ENCODE peak calls at places on chromosomes 13 and 19, in ten cellular contexts. One of them, this sample, is unnamed.
A peak's percentile ranks its signal among the peaks of the same experiment; 100 is the strongest.

GRCh38 chr19:55118401-55118991 is 1.1 kb upstream of the PPP1R12C start:
- DNase-seq in pancreas: peak; percentile 58
- DNase-seq in tibial nerve: peak; percentile 41
- DNase-seq in right lobe of liver: peak; percentile 84
- DNase-seq in stomach: no peak
- DNase-seq in brain microvascular endothelial cell: no peak
- DNase-seq in lung: peak; percentile 69
- DNase-seq in Peyer's patch: no peak
- DNase-seq in SJSA1: no peak
- DNase-seq in cardiac muscle cell: peak; percentile 19
- DNase-seq in this sample: no peak

GRCh38 chr19:1862068-1862423 is 1.3 kb downstream of the KLF16 start:
- DNase-seq in pancreas: no peak
- DNase-seq in tibial nerve: no peak
- DNase-seq in right lobe of liver: no peak
- DNase-seq in stomach: no peak
- DNase-seq in brain microvascular endothelial cell: no peak
- DNase-seq in lung: no peak
- DNase-seq in Peyer's patch: no peak
- DNase-seq in SJSA1: no peak
- DNase-seq in cardiac muscle cell: no peak
- DNase-seq in this sample: no peak

GRCh38 chr13:47418206-47418920 is 521.5 kb upstream of the HTR2A start:
- DNase-seq in pancreas: no peak
- DNase-seq in tibial nerve: no peak
- DNase-seq in right lobe of liver: no peak
- DNase-seq in stomach: no peak
- DNase-seq in brain microvascular endothelial cell: no peak
- DNase-seq in lung: no peak
- DNase-seq in Peyer's patch: no peak
- DNase-seq in SJSA1: no peak
- DNase-seq in cardiac muscle cell: no peak
- DNase-seq in this sample: no peak

GRCh38 chr19:46265217-46265828 is 31.5 kb upstream of the HIF3A start:
- DNase-seq in pancreas: peak; percentile 43
- DNase-seq in tibial nerve: peak; percentile 51
- DNase-seq in right lobe of liver: no peak
- DNase-seq in stomach: peak; percentile 74
- DNase-seq in brain microvascular endothelial cell: peak; percentile 76
- DNase-seq in lung: peak; percentile 68
- DNase-seq in Peyer's patch: peak; percentile 45
- DNase-seq in SJSA1: peak; percentile 81
- DNase-seq in cardiac muscle cell: peak; percentile 84
- DNase-seq in this sample: peak; percentile 80

GRCh38 chr19:2540646-2541454 is 64.9 kb downstream of the GADD45B start:
- DNase-seq in pancreas: peak; percentile 83
- DNase-seq in tibial nerve: peak; percentile 78
- DNase-seq in right lobe of liver: peak; percentile 93
- DNase-seq in stomach: peak; percentile 89
- DNase-seq in brain microvascular endothelial cell: peak; percentile 97
- DNase-seq in lung: peak; percentile 92
- DNase-seq in Peyer's patch: peak; percentile 40
- DNase-seq in SJSA1: peak; percentile 99
- DNase-seq in cardiac muscle cell: peak; percentile 97
- DNase-seq in this sample: no peak

GRCh38 chr13:40211586-40211968 is 454.9 kb downstream of the FOXO1 start:
- DNase-seq in pancreas: no peak
- DNase-seq in tibial nerve: no peak
- DNase-seq in right lobe of liver: no peak
- DNase-seq in stomach: no peak
- DNase-seq in brain microvascular endothelial cell: no peak
- DNase-seq in lung: no peak
- DNase-seq in Peyer's patch: no peak
- DNase-seq in SJSA1: no peak
- DNase-seq in cardiac muscle cell: no peak
- DNase-seq in this sample: no peak

GRCh38 chr19:49042177-49042576 is 1.5 kb upstream of the CGB5 start:
- DNase-seq in pancreas: no peak
- DNase-seq in tibial nerve: no peak
- DNase-seq in right lobe of liver: no peak
- DNase-seq in stomach: no peak
- DNase-seq in brain microvascular endothelial cell: peak; percentile 47
- DNase-seq in lung: no peak
- DNase-seq in Peyer's patch: no peak
- DNase-seq in SJSA1: peak; percentile 46
- DNase-seq in cardiac muscle cell: no peak
- DNase-seq in this sample: no peak

GRCh38 chr13:30736921-30737320 is 1.6 kb downstream of the ALOX5AP start:
- DNase-seq in pancreas: no peak
- DNase-seq in tibial nerve: no peak
- DNase-seq in right lobe of liver: no peak
- DNase-seq in stomach: no peak
- DNase-seq in brain microvascular endothelial cell: no peak
- DNase-seq in lung: no peak
- DNase-seq in Peyer's patch: no peak
- DNase-seq in SJSA1: no peak
- DNase-seq in cardiac muscle cell: no peak
- DNase-seq in this sample: no peak

GRCh38 chr19:28427256-28428083 is 785.5 kb downstream of the UQCRFS1 start:
- DNase-seq in pancreas: no peak
- DNase-seq in tibial nerve: no peak
- DNase-seq in right lobe of liver: no peak
- DNase-seq in stomach: no peak
- DNase-seq in brain microvascular endothelial cell: no peak
- DNase-seq in lung: no peak
- DNase-seq in Peyer's patch: no peak
- DNase-seq in SJSA1: no peak
- DNase-seq in cardiac muscle cell: no peak
- DNase-seq in this sample: no peak

GRCh38 chr19:30403583-30403982 is 31.4 kb downstream of the ZNF536 start:
- DNase-seq in pancreas: no peak
- DNase-seq in tibial nerve: no peak
- DNase-seq in right lobe of liver: no peak
- DNase-seq in stomach: no peak
- DNase-seq in brain microvascular endothelial cell: no peak
- DNase-seq in lung: no peak
- DNase-seq in Peyer's patch: no peak
- DNase-seq in SJSA1: no peak
- DNase-seq in cardiac muscle cell: no peak
- DNase-seq in this sample: no peak
- H3K27ac ChIP-seq in pancreas: no peak overlapping the region
- H3K27ac ChIP-seq in tibial nerve: no peak overlapping the region
- H3K27ac ChIP-seq in right lobe of liver: no peak overlapping the region
- H3K27ac ChIP-seq in stomach: no peak overlapping the region
- H3K27ac ChIP-seq in brain microvascular endothelial cell: no peak overlapping the region
- H3K27ac ChIP-seq in lung: no peak overlapping the region
- H3K27ac ChIP-seq in Peyer's patch: no peak overlapping the region
- H3K27ac ChIP-seq in SJSA1: no peak overlapping the region
- H3K27ac ChIP-seq in cardiac muscle cell: no peak overlapping the region
- H3K27ac ChIP-seq in this sample: no peak overlapping the region

GRCh38 chr19:39082167-39082566 is 2.0 kb upstream of the ACP7 start:
- DNase-seq in pancreas: no peak
- DNase-seq in tibial nerve: no peak
- DNase-seq in right lobe of liver: no peak
- DNase-seq in stomach: no peak
- DNase-seq in brain microvascular endothelial cell: no peak
- DNase-seq in lung: no peak
- DNase-seq in Peyer's patch: no peak
- DNase-seq in SJSA1: no peak
- DNase-seq in cardiac muscle cell: no peak
- DNase-seq in this sample: no peak
- H3K4me3 ChIP-seq in pancreas: no peak overlapping the region
- H3K4me3 ChIP-seq in tibial nerve: no peak overlapping the region
- H3K4me3 ChIP-seq in right lobe of liver: no peak overlapping the region
- H3K4me3 ChIP-seq in stomach: no peak overlapping the region
- H3K4me3 ChIP-seq in brain microvascular endothelial cell: no peak overlapping the region
- H3K4me3 ChIP-seq in lung: no peak overlapping the region
- H3K4me3 ChIP-seq in Peyer's patch: no peak overlapping the region
- H3K4me3 ChIP-seq in SJSA1: no peak overlapping the region
- H3K4me3 ChIP-seq in cardiac muscle cell: no peak overlapping the region
- H3K4me3 ChIP-seq in this sample: no peak overlapping the region

GRCh38 chr19:8308891-8309291 is 733 bp upstream of the CD320 start:
- DNase-seq in pancreas: no peak
- DNase-seq in tibial nerve: no peak
- DNase-seq in right lobe of liver: peak; percentile 26
- DNase-seq in stomach: peak; percentile 23
- DNase-seq in brain microvascular endothelial cell: no peak
- DNase-seq in lung: no peak
- DNase-seq in Peyer's patch: no peak
- DNase-seq in SJSA1: no peak
- DNase-seq in cardiac muscle cell: no peak
- DNase-seq in this sample: no peak

GRCh38 chr19:8306235-8307054 is 1.7 kb downstream of the CD320 start:
- DNase-seq in pancreas: no peak
- DNase-seq in tibial nerve: peak; percentile 4
- DNase-seq in right lobe of liver: peak; percentile 55
- DNase-seq in stomach: peak; percentile 25
- DNase-seq in brain microvascular endothelial cell: no peak
- DNase-seq in lung: peak; percentile 24
- DNase-seq in Peyer's patch: no peak
- DNase-seq in SJSA1: no peak
- DNase-seq in cardiac muscle cell: no peak
- DNase-seq in this sample: no peak

GRCh38 chr19:8307965-8308866 is at the start of gene CD320:
- DNase-seq in pancreas: peak; percentile 89
- DNase-seq in tibial nerve: peak; percentile 86
- DNase-seq in right lobe of liver: peak; percentile 94
- DNase-seq in stomach: peak; percentile 93
- DNase-seq in brain microvascular endothelial cell: peak; percentile 83
- DNase-seq in lung: peak; percentile 87
- DNase-seq in Peyer's patch: peak; percentile 89
- DNase-seq in SJSA1: peak; percentile 94
- DNase-seq in cardiac muscle cell: peak; percentile 95
- DNase-seq in this sample: peak; percentile 90

GRCh38 chr19:8305798-8306197 is 2.4 kb downstream of the CD320 start:
- DNase-seq in pancreas: no peak
- DNase-seq in tibial nerve: peak; percentile 1
- DNase-seq in right lobe of liver: peak; percentile 25
- DNase-seq in stomach: no peak
- DNase-seq in brain microvascular endothelial cell: no peak
- DNase-seq in lung: peak; percentile 17
- DNase-seq in Peyer's patch: peak; percentile 15
- DNase-seq in SJSA1: no peak
- DNase-seq in cardiac muscle cell: no peak
- DNase-seq in this sample: no peak

DNA sequence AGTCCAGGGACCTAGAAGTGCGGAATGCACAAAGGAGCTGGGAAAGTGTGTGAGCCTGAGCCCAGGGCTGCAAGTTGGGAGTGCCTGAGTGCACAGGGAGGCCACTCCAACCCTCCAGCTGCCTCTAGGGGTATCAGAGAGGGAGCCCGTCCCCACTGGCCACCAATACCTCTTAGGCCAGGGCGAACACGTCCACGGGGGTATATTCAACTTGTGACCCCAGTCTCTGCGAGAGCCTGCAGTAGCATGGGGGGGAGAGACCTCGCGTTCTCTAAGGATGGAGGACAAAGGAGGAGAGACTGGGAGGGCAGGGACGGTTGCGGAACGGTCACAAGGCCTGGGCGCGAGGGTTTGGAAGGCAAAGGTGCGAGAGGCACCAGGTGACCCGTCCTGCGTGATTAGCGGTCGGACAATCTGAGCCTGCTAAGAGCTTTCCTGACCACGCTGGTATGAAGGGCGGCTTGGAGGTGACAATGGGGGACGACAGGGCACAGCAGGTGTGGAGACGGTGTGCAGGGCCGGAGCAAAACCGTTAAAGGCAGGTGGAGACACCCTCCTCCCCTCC is 676 bp downstream of the CD320 start:
- DNase-seq in pancreas: no peak
- DNase-seq in tibial nerve: no peak
- DNase-seq in right lobe of liver: no peak
- DNase-seq in stomach: peak; percentile 25
- DNase-seq in brain microvascular endothelial cell: no peak
- DNase-seq in lung: no peak
- DNase-seq in Peyer's patch: no peak
- DNase-seq in SJSA1: no peak
- DNase-seq in cardiac muscle cell: no peak
- DNase-seq in this sample: no peak
- H3K27ac ChIP-seq in pancreas: no peak overlapping the region
- H3K27ac ChIP-seq in tibial nerve: peak overlapping the region; percentile 79
- H3K27ac ChIP-seq in right lobe of liver: no peak overlapping the region
- H3K27ac ChIP-seq in stomach: peak overlapping the region; percentile 82
- H3K27ac ChIP-seq in brain microvascular endothelial cell: peak overlapping the region; percentile 57
- H3K27ac ChIP-seq in lung: peak overlapping the region; percentile 84
- H3K27ac ChIP-seq in Peyer's patch: peak overlapping the region; percentile 86
- H3K27ac ChIP-seq in SJSA1: peak overlapping the region; percentile 46
- H3K27ac ChIP-seq in cardiac muscle cell: peak overlapping the region; percentile 89
- H3K27ac ChIP-seq in this sample: peak overlapping the region; percentile 82

DNA sequence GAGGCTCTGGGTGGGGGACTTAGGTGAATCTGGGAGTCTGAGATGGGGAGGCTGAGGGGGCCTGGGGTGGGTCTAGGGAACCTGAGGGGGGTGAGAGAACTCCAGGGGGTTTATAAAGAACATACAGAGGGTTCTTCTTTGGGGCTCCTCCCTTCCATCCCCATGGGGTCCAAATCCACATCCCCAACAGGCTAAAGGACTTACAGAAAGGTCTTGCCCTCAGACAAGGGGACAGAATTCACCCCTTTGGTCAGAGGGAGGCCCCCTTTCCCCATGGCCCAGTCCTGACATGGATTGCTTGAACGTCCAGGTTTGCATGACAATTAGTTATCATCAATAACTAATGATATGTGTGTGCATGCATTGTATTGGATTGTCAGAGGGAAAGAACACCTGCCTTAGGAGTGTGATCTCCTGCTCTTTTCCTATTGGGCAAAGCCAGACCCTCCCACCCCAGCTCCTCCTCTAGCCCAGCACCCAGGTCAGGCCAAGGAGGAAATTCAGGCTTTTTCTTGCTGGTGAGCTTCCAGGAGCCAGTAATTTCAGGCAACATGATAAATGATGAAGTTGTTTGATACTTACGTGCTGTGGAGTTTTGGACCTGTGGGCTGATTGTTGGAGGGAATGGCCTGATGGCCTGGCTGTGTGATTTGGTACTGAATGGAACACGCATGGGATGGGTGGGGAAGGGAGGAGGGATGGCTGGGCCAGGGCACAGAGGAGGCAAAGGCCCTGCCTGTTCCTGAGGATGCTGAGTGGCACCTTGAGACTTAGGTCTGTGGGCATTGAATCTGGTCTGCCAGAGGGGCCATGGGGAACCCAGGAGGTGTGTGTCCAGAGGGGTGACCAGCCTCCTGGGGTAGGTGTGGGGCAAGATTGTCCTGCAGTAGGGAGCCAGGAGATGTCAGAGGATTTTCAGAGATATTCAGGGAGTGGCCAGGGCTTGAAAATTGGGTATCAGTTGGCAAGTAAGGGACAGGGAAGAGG is 1.1 kb downstream of the KLHL26 start:
- DNase-seq in pancreas: peak; percentile 78
- DNase-seq in tibial nerve: no peak
- DNase-seq in right lobe of liver: no peak
- DNase-seq in stomach: peak; percentile 73
- DNase-seq in brain microvascular endothelial cell: no peak
- DNase-seq in lung: peak; percentile 54
- DNase-seq in Peyer's patch: no peak
- DNase-seq in SJSA1: no peak
- DNase-seq in cardiac muscle cell: no peak
- DNase-seq in this sample: no peak
- H3K4me3 ChIP-seq in pancreas: peak overlapping the region; percentile 72
- H3K4me3 ChIP-seq in tibial nerve: peak overlapping the region; percentile 94
- H3K4me3 ChIP-seq in right lobe of liver: peak overlapping the region; percentile 69
- H3K4me3 ChIP-seq in stomach: peak overlapping the region; percentile 88
- H3K4me3 ChIP-seq in brain microvascular endothelial cell: peak overlapping the region; percentile 71
- H3K4me3 ChIP-seq in lung: peak overlapping the region; percentile 88
- H3K4me3 ChIP-seq in Peyer's patch: peak overlapping the region; percentile 72
- H3K4me3 ChIP-seq in SJSA1: peak overlapping the region; percentile 66
- H3K4me3 ChIP-seq in cardiac muscle cell: peak overlapping the region; percentile 53
- H3K4me3 ChIP-seq in this sample: peak overlapping the region; percentile 37

This sample was measured in CD4-positive, CD25-positive, alpha-beta regulatory T cell.